ENCODE peak calls at places on chromosomes 5 and 9, in four cellular contexts. T is type B pancreatic cell, Z is choroid plexus epithelial cell, U is NCI-H2107. K is an unnamed sample.

GRCh38 chr5:176388003-176388340 is 426 bp downstream of the NOP16 start:
- DNase-seq in T (no peak), U (no peak), Z (peak; percentile 29), K (no peak)

GRCh38 chr5:33937017-33937699 is 972 bp downstream of the RXFP3 start:
- DNase-seq in T (no peak), U (no peak), Z (no peak), K (no peak)

GRCh38 chr5:140011297-140011802 is 31.7 kb downstream of the NRG2 start:
- DNase-seq in T (no peak), Z (peak; percentile 1), U (no peak), K (no peak)

GRCh38 chr5:9140202-9140601 is 405.7 kb downstream of the SEMA5A start:
- DNase-seq in Z (no peak), T (no peak), U (no peak), K (no peak)

GRCh38 chr5:50965621-50966362 is 299.4 kb downstream of the PARP8 start:
- DNase-seq in U (no peak), Z (no peak), T (no peak), K (no peak)

GRCh38 chr9:110048976-110049698 is 158.8 kb downstream of the C9orf152 start:
- DNase-seq in Z (peak; percentile 57), T (peak; percentile 70), U (no peak), K (no peak)

GRCh38 chr5:42756630-42757601 is at the start of gene CCDC152:
- DNase-seq in Z (peak; percentile 31), T (no peak), U (no peak), K (no peak)

GRCh38 chr5:150993422-150993821 is 27.0 kb upstream of the GPX3 start:
- DNase-seq in Z (no peak), T (no peak), U (no peak), K (no peak)

GRCh38 chr9:126891676-126892075 is 22.9 kb upstream of the RALGPS1 start:
- DNase-seq in U (no peak), T (no peak), Z (no peak), K (no peak)

GRCh38 chr9:35002623-35003022 is 13.1 kb downstream of the DNAJB5 start:
- DNase-seq in T (no peak), Z (no peak), U (no peak), K (no peak)

GRCh38 chr5:72537166-72537565 is 30.0 kb upstream of the ZNF366 start:
- DNase-seq in U (no peak), Z (no peak), T (no peak), K (no peak)

GRCh38 chr5:56840597-56840996 is 25.2 kb downstream of the MAP3K1 start:
- DNase-seq in T (no peak), U (no peak), Z (no peak), K (no peak)

GRCh38 chr5:78610163-78610583 is 38.4 kb downstream of the LHFPL2 start:
- DNase-seq in U (no peak), Z (peak; percentile 72), T (peak; percentile 39), K (no peak)

GRCh38 chr5:142433526-142434321 is 108.9 kb upstream of the SPRY4 start:
- DNase-seq in Z (peak; percentile 70), U (no peak), T (no peak), K (peak; percentile 96)

GRCh38 chr5:181044662-181045305 is 4.7 kb downstream of the BTNL9 start:
- DNase-seq in T (peak; percentile 57), Z (no peak), U (no peak), K (no peak)

GRCh38 chr5:28703651-28704260 is 1665.4 kb upstream of the CDH9 start:
- DNase-seq in Z (peak; percentile 68), U (no peak), T (no peak), K (no peak)

GRCh38 chr5:120388016-120388781 is 75.9 kb upstream of the PRR16 start:
- DNase-seq in T (no peak), Z (peak; percentile 96), U (no peak), K (peak; percentile 82)

GRCh38 chr9:101458955-101459631 is 23.5 kb upstream of the ALDOB start:
- DNase-seq in Z (peak; percentile 93), T (no peak), U (peak; percentile 72), K (no peak)

GRCh38 chr5:112878760-112879159 is 17.7 kb downstream of the SRP19 start:
- DNase-seq in T (no peak), Z (peak; percentile 67), U (no peak), K (peak; percentile 13)

GRCh38 chr9:126334626-126335621 is 8.3 kb downstream of the MVB12B start:
- DNase-seq in T (no peak), Z (peak; percentile 59), U (no peak), K (no peak)

GRCh38 chr9:33867747-33868429 is 50.9 kb downstream of the UBE2R2 start:
- DNase-seq in T (no peak), Z (peak; percentile 24), U (no peak), K (no peak)

GRCh38 chr5:149227168-149227826 is 44.4 kb upstream of the AFAP1L1 start:
- DNase-seq in U (no peak), T (no peak), Z (peak; percentile 52), K (peak; percentile 69)

GRCh38 chr9:134217431-134218210 is 53.3 kb upstream of the RNU6ATAC start:
- DNase-seq in Z (no peak), T (no peak), U (no peak), K (no peak)

GRCh38 chr5:191036-191948 is at the start of gene LRRC14B:
- DNase-seq in U (peak; percentile 20), Z (no peak), T (no peak), K (no peak)

GRCh38 chr5:37190592-37190991 is 58.6 kb downstream of the CPLANE1 start:
- DNase-seq in T (no peak), U (no peak), Z (no peak), K (no peak)

GRCh38 chr9:33065157-33066076 is 11.1 kb downstream of the SMU1 start:
- DNase-seq in T (no peak), Z (no peak), U (no peak), K (no peak)

GRCh38 chr5:343461-344401 is 22.2 kb downstream of the AHRR start:
- DNase-seq in Z (peak; percentile 75), T (no peak), U (peak; percentile 8), K (no peak)

GRCh38 chr5:149166128-149166527 is 24.8 kb downstream of the ABLIM3 start:
- DNase-seq in U (no peak), T (no peak), Z (no peak), K (no peak)

GRCh38 chr5:43648499-43649124 is 45.6 kb downstream of the NNT start:
- DNase-seq in Z (peak; percentile 11), T (no peak), U (no peak), K (no peak)

GRCh38 chr5:138874771-138875628 is at the start of gene LRRTM2:
- DNase-seq in Z (peak; percentile 77), T (no peak), U (no peak), K (peak; percentile 86)

K was measured in SJSA1.